ENCODE peak calls at places on chromosomes 13 and 19, in five cellular contexts. One of them, this sample, is unnamed.

GRCh38 chr13:28324181-28324789 is 170.6 kb downstream of the FLT1 start:
- DNase-seq in thyroid gland: peak; percentile 58
- DNase-seq in uterus: peak; percentile 18
- DNase-seq in right lobe of liver: peak; percentile 57
- DNase-seq in IMR-90: peak; percentile 73
- DNase-seq in this sample: peak; percentile 51

GRCh38 chr19:3061214-3062161 is 807 bp downstream of the TLE5 start:
- DNase-seq in thyroid gland: peak; percentile 64
- DNase-seq in uterus: peak; percentile 77
- DNase-seq in right lobe of liver: no peak
- DNase-seq in IMR-90: peak; percentile 17
- DNase-seq in this sample: peak; percentile 52

GRCh38 chr19:32870981-32871451 is 1.4 kb upstream of the SLC7A9 start:
- DNase-seq in thyroid gland: no peak
- DNase-seq in uterus: no peak
- DNase-seq in right lobe of liver: no peak
- DNase-seq in IMR-90: no peak
- DNase-seq in this sample: peak; percentile 20

GRCh38 chr13:39350461-39350881 is 252.5 kb downstream of the LHFPL6 start:
- DNase-seq in thyroid gland: peak; percentile 29
- DNase-seq in uterus: no peak
- DNase-seq in right lobe of liver: no peak
- DNase-seq in IMR-90: no peak
- DNase-seq in this sample: no peak

GRCh38 chr19:18083929-18084684 is 2.6 kb downstream of the IL12RB1 start:
- DNase-seq in thyroid gland: no peak
- DNase-seq in uterus: no peak
- DNase-seq in right lobe of liver: no peak
- DNase-seq in IMR-90: no peak
- DNase-seq in this sample: no peak

GRCh38 chr13:44013666-44014291 is 134.1 kb downstream of the LACC1 start:
- DNase-seq in thyroid gland: no peak
- DNase-seq in uterus: no peak
- DNase-seq in right lobe of liver: no peak
- DNase-seq in IMR-90: peak; percentile 77
- DNase-seq in this sample: no peak

GRCh38 chr19:3480383-3481091 is at the start of gene SMIM24:
- DNase-seq in thyroid gland: peak; percentile 54
- DNase-seq in uterus: no peak
- DNase-seq in right lobe of liver: no peak
- DNase-seq in IMR-90: no peak
- DNase-seq in this sample: peak; percentile 88

GRCh38 chr19:1767464-1767933 is 14.2 kb downstream of the ONECUT3 start:
- DNase-seq in thyroid gland: peak; percentile 27
- DNase-seq in uterus: peak; percentile 39
- DNase-seq in right lobe of liver: peak; percentile 57
- DNase-seq in IMR-90: no peak
- DNase-seq in this sample: peak; percentile 51

GRCh38 chr19:2337329-2337707 is 8.8 kb downstream of the SPPL2B start:
- DNase-seq in thyroid gland: no peak
- DNase-seq in uterus: peak; percentile 64
- DNase-seq in right lobe of liver: no peak
- DNase-seq in IMR-90: peak; percentile 43
- DNase-seq in this sample: no peak

GRCh38 chr13:113359556-113359955 is 4.4 kb downstream of the GRTP1 start:
- DNase-seq in thyroid gland: no peak
- DNase-seq in uterus: no peak
- DNase-seq in right lobe of liver: no peak
- DNase-seq in IMR-90: no peak
- DNase-seq in this sample: no peak

GRCh38 chr13:27450921-27451461 is 627 bp upstream of the MTIF3 start:
- DNase-seq in thyroid gland: peak; percentile 61
- DNase-seq in uterus: peak; percentile 40
- DNase-seq in right lobe of liver: peak; percentile 62
- DNase-seq in IMR-90: peak; percentile 47
- DNase-seq in this sample: peak; percentile 53

GRCh38 chr13:109146912-109147624 is 517.7 kb downstream of the MYO16 start:
- DNase-seq in thyroid gland: no peak
- DNase-seq in uterus: no peak
- DNase-seq in right lobe of liver: no peak
- DNase-seq in IMR-90: peak; percentile 89
- DNase-seq in this sample: no peak

GRCh38 chr13:26255717-26256277 is 1.9 kb downstream of the CDK8 start:
- DNase-seq in thyroid gland: no peak
- DNase-seq in uterus: no peak
- DNase-seq in right lobe of liver: no peak
- DNase-seq in IMR-90: peak; percentile 4
- DNase-seq in this sample: no peak

GRCh38 chr19:18144906-18145305 is 8.1 kb upstream of the PIK3R2 start:
- DNase-seq in thyroid gland: no peak
- DNase-seq in uterus: no peak
- DNase-seq in right lobe of liver: no peak
- DNase-seq in IMR-90: no peak
- DNase-seq in this sample: no peak

GRCh38 chr13:112242777-112243176 is 133.4 kb upstream of the SPACA7 start:
- DNase-seq in thyroid gland: no peak
- DNase-seq in uterus: no peak
- DNase-seq in right lobe of liver: peak; percentile 78
- DNase-seq in IMR-90: no peak
- DNase-seq in this sample: no peak

GRCh38 chr19:12202250-12202649 is 39.4 kb downstream of the ZNF136 start:
- DNase-seq in thyroid gland: peak; percentile 45
- DNase-seq in uterus: no peak
- DNase-seq in right lobe of liver: no peak
- DNase-seq in IMR-90: no peak
- DNase-seq in this sample: peak; percentile 66

GRCh38 chr13:25478186-25478585 is 106.4 kb downstream of the ATP8A2 start:
- DNase-seq in thyroid gland: no peak
- DNase-seq in uterus: no peak
- DNase-seq in right lobe of liver: no peak
- DNase-seq in IMR-90: no peak
- DNase-seq in this sample: no peak

GRCh38 chr13:27505792-27506191 is 55.4 kb upstream of the MTIF3 start:
- DNase-seq in thyroid gland: no peak
- DNase-seq in uterus: no peak
- DNase-seq in right lobe of liver: no peak
- DNase-seq in IMR-90: no peak
- DNase-seq in this sample: no peak

GRCh38 chr19:4567584-4568071 is 8.1 kb upstream of the SEMA6B start:
- DNase-seq in thyroid gland: peak; percentile 41
- DNase-seq in uterus: no peak
- DNase-seq in right lobe of liver: peak; percentile 62
- DNase-seq in IMR-90: peak; percentile 20
- DNase-seq in this sample: peak; percentile 62

GRCh38 chr13:79477968-79478367 is 3.0 kb upstream of the NDFIP2 start:
- DNase-seq in thyroid gland: peak; percentile 10
- DNase-seq in uterus: no peak
- DNase-seq in right lobe of liver: no peak
- DNase-seq in IMR-90: no peak
- DNase-seq in this sample: no peak
- TF ChIP-seq CTCF in thyroid gland: no peak
- TF ChIP-seq CTCF in uterus: no peak
- TF ChIP-seq CTCF in right lobe of liver: no peak
- TF ChIP-seq CTCF in IMR-90: no peak
- TF ChIP-seq CTCF in this sample: no peak

GRCh38 chr19:43504426-43505185 is at the start of gene PHLDB3:
- DNase-seq in thyroid gland: peak; percentile 32
- DNase-seq in uterus: no peak
- DNase-seq in right lobe of liver: peak; percentile 60
- DNase-seq in IMR-90: peak; percentile 9
- DNase-seq in this sample: peak; percentile 50

GRCh38 chr19:43505186-43505456 is 575 bp upstream of the PHLDB3 start:
- DNase-seq in thyroid gland: no peak
- DNase-seq in uterus: no peak
- DNase-seq in right lobe of liver: no peak
- DNase-seq in IMR-90: no peak
- DNase-seq in this sample: no peak

GRCh38 chr19:43502419-43502976 is 2.0 kb downstream of the PHLDB3 start:
- DNase-seq in thyroid gland: no peak
- DNase-seq in uterus: no peak
- DNase-seq in right lobe of liver: no peak
- DNase-seq in IMR-90: no peak
- DNase-seq in this sample: no peak

GRCh38 chr19:43501661-43502418 is 2.7 kb downstream of the PHLDB3 start:
- DNase-seq in thyroid gland: no peak
- DNase-seq in uterus: no peak
- DNase-seq in right lobe of liver: no peak
- DNase-seq in IMR-90: no peak
- DNase-seq in this sample: no peak

DNA sequence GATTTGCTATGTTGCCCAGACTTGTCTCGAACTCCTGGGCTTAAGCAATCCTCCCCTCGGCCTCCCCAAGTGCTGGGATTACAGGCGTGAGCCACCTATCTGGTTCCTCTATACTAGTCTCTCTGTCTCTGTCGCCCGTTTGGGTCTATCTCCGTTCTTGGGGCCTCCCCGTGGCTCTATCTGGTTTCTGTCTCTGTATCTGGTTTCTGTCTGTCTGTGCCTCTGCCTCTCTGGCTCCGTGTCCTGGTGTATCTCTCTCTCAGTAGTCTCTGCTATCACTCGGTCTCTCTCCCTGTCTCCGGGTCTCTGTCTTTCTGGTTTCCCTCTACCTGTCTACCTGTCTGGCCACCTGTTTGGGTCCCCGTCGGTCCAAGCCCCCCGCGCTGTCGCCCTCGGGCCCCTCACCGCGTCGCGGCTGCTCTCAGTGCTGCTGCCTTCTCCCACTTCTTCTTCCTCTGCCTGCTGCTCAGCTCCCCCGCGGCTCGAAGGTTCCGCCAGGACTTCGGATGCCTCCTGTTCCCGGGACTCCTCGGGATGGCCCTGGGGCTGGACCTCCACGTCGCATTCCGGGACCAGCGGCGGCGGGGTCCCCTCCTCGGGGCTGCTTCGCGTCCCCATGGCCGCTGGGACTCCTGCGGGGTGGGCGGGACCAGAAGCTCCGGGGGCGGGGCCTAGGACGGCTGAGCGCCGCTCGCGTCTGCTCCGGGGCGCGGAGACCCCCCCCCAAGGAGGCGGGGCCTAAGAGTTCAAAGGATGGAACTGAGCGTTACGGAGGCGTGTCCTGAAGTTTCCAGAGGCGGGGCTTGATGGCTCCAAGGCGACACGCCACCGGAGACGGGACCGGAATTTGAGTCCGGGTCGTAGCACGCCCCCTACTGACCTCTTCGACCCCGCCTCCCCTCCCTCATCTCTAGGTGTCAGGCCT is 783 bp downstream of the PHLDB3 start:
- DNase-seq in thyroid gland: peak; percentile 95
- DNase-seq in uterus: peak; percentile 99
- DNase-seq in right lobe of liver: peak; percentile 99
- DNase-seq in IMR-90: peak; percentile 84
- DNase-seq in this sample: peak; percentile 98
- TF ChIP-seq POLR2A in thyroid gland: peak; percentile 49
- TF ChIP-seq POLR2A in uterus: peak; percentile 34
- TF ChIP-seq POLR2A in right lobe of liver: peak; percentile 67
- TF ChIP-seq POLR2A in IMR-90: peak; percentile 60
- TF ChIP-seq POLR2A in this sample: no peak

DNA sequence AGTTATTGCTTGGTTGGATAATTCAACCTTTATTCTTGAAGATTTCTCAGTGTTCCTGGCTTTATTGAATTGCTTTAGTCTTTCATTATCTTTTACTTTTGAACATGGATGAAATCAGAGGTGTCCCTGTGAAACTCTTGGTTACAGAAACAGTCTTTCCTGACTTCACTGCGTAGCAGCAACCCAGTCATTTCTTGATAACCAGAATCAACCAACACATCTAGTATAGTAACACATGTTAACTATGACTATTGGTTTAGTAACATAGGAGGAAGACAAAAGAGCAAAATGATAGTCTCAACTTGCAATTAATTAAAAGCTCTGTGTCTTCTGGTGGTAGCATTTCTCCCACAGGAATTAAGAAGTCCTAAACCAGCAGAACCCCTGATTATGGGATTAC is 393.6 kb downstream of the GPC5 start:
- DNase-seq in thyroid gland: no peak
- DNase-seq in uterus: no peak
- DNase-seq in right lobe of liver: no peak
- DNase-seq in IMR-90: no peak
- DNase-seq in this sample: no peak
- H3K4me1 ChIP-seq in thyroid gland: no peaks in the 10 kb centered on the region
- H3K4me1 ChIP-seq in uterus: no peaks in the 10 kb centered on the region
- H3K4me1 ChIP-seq in right lobe of liver: no peaks in the 10 kb centered on the region
- H3K4me1 ChIP-seq in IMR-90: no peaks in the 10 kb centered on the region
- H3K4me1 ChIP-seq in this sample: no peaks in the 10 kb centered on the region

GRCh38 chr19:45404557-45405434 is at the start of gene PPP1R13L:
- DNase-seq in thyroid gland: peak; percentile 94
- DNase-seq in uterus: peak; percentile 75
- DNase-seq in right lobe of liver: peak; percentile 91
- DNase-seq in IMR-90: peak; percentile 56
- DNase-seq in this sample: peak; percentile 92

GRCh38 chr19:45401815-45402468 is 2.9 kb downstream of the PPP1R13L start:
- DNase-seq in thyroid gland: no peak
- DNase-seq in uterus: no peak
- DNase-seq in right lobe of liver: no peak
- DNase-seq in IMR-90: no peak
- DNase-seq in this sample: no peak

GRCh38 chr19:45403272-45403671 is 1.6 kb downstream of the PPP1R13L start:
- DNase-seq in thyroid gland: no peak
- DNase-seq in uterus: no peak
- DNase-seq in right lobe of liver: no peak
- DNase-seq in IMR-90: no peak
- DNase-seq in this sample: no peak

GRCh38 chr19:45403781-45404556 is 900 bp downstream of the PPP1R13L start:
- DNase-seq in thyroid gland: peak; percentile 62
- DNase-seq in uterus: peak; percentile 37
- DNase-seq in right lobe of liver: peak; percentile 67
- DNase-seq in IMR-90: no peak
- DNase-seq in this sample: peak; percentile 73

DNA sequence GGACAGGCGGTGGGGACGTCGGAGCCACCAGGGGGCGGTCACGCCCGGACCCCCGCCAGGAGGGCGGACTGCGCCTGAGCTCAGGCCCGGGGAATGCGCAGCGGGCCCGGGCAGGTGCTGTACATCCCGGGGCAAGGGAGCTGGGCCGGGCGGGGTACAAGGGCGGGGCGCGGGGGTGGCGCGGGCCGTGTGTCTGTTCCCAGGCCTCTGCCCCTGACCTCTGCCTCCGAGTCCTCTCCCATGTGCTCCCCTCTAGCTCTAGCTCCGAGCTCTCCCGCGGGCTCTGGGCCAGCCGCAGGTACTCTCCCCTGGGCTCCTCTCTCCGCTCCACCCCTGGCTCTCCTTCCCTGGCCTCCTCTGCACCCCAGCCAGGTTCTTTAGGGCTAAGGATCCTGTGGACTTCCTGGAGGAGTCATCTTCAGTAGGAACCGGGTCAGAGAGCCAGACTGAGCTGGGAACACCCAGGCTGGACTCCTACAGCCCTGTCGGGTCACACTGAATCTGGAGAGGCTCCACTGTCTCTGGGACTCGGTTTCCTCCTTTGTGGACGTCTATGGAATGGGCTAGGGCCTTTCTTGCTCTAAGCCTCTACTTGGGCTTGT is 2.3 kb downstream of the PPP1R13L start:
- DNase-seq in thyroid gland: peak; percentile 38
- DNase-seq in uterus: no peak
- DNase-seq in right lobe of liver: peak; percentile 50
- DNase-seq in IMR-90: no peak
- DNase-seq in this sample: peak; percentile 31
- TF ChIP-seq CTCF in thyroid gland: peak; percentile 37
- TF ChIP-seq CTCF in uterus: no peak
- TF ChIP-seq CTCF in right lobe of liver: peak; percentile 33
- TF ChIP-seq CTCF in IMR-90: peak; percentile 33
- TF ChIP-seq CTCF in this sample: no peak

GRCh38 chr19:41876847-41877489 is at the start of gene CD79A:
- DNase-seq in thyroid gland: no peak
- DNase-seq in uterus: no peak
- DNase-seq in right lobe of liver: no peak
- DNase-seq in IMR-90: no peak
- DNase-seq in this sample: no peak
- TF ChIP-seq POLR2A in thyroid gland: no peak
- TF ChIP-seq POLR2A in uterus: no peak
- TF ChIP-seq POLR2A in right lobe of liver: no peak
- TF ChIP-seq POLR2A in IMR-90: no peak
- TF ChIP-seq POLR2A in this sample: no peak

This sample was measured in stomach.